ENCODE peak calls at places on chromosome 18, in nine cellular contexts. C, V, I, P, Z, U, Y, K and W are unnamed samples.

GRCh38 chr18:79970419-79971133 is 6.1 kb downstream of the HSBP1L1 start:
- DNase-seq in C (no peak), V (no peak), I (no peak), P (no peak), Z (no peak), U (no peak), Y (no peak), K (no peak), W (no peak)

GRCh38 chr18:58310517-58310916 is 266.5 kb downstream of the NEDD4L start:
- DNase-seq in C (peak), V (no peak), I (peak), P (peak), Z (peak), U (no peak), Y (no peak), K (peak), W (peak)

GRCh38 chr18:36411745-36412168 is 114.2 kb downstream of the FHOD3 start:
- DNase-seq in C (no peak), V (no peak), I (no peak), P (no peak), Z (no peak), U (peak), Y (peak), K (no peak), W (peak)

GRCh38 chr18:41932899-41933298 is 22.1 kb upstream of the PIK3C3 start:
- DNase-seq in C (no peak), V (no peak), I (no peak), P (no peak), Z (no peak), U (no peak), Y (no peak), K (no peak), W (no peak)

GRCh38 chr18:25827961-25828561 is 262.4 kb downstream of the SS18 start:
- DNase-seq in C (no peak), V (no peak), I (no peak), P (no peak), Z (no peak), U (no peak), Y (no peak), K (no peak), W (peak)

GRCh38 chr18:3712485-3712884 is 262.5 kb downstream of the TGIF1 start:
- DNase-seq in C (peak), V (no peak), I (no peak), P (no peak), Z (no peak), U (no peak), Y (no peak), K (no peak), W (no peak)

GRCh38 chr18:48956378-48956777 is 5.6 kb upstream of the SMAD7 start:
- DNase-seq in C (no peak), V (no peak), I (no peak), P (no peak), Z (no peak), U (no peak), Y (peak), K (no peak), W (no peak)

GRCh38 chr18:58496937-58497336 is 132.0 kb downstream of the ALPK2 start:
- DNase-seq in C (no peak), V (no peak), I (no peak), P (no peak), Z (no peak), U (no peak), Y (peak), K (no peak), W (no peak)

GRCh38 chr18:49628119-49628518 is 66.3 kb downstream of the LIPG start:
- DNase-seq in C (peak), V (no peak), I (no peak), P (peak), Z (no peak), U (no peak), Y (no peak), K (no peak), W (no peak)

GRCh38 chr18:32349728-32350395 is 120.8 kb downstream of the GAREM1 start:
- DNase-seq in C (peak), V (no peak), I (no peak), P (peak), Z (no peak), U (no peak), Y (peak), K (peak), W (peak)

GRCh38 chr18:77876319-77876865 is 626.7 kb downstream of the GALR1 start:
- DNase-seq in C (no peak), V (no peak), I (no peak), P (no peak), Z (peak), U (no peak), Y (no peak), K (no peak), W (no peak)

GRCh38 chr18:46243095-46243494 is 138.9 kb downstream of the HAUS1 start:
- DNase-seq in C (no peak), V (no peak), I (no peak), P (no peak), Z (no peak), U (no peak), Y (no peak), K (no peak), W (no peak)

GRCh38 chr18:49666045-49666444 is 104.2 kb downstream of the LIPG start:
- DNase-seq in C (no peak), V (no peak), I (no peak), P (peak), Z (no peak), U (no peak), Y (peak), K (no peak), W (no peak)

GRCh38 chr18:11887305-11888262 is 20.5 kb downstream of the MPPE1 start:
- DNase-seq in C (peak), V (no peak), I (no peak), P (no peak), Z (no peak), U (no peak), Y (no peak), K (no peak), W (no peak)

GRCh38 chr18:37452015-37452414 is 113.6 kb downstream of the CELF4 start:
- DNase-seq in C (no peak), V (no peak), I (no peak), P (no peak), Z (no peak), U (no peak), Y (no peak), K (no peak), W (no peak)